ENCODE peak calls at places on chromosomes 5 and 9, in seven cellular contexts. F, W, N, Q, V, K and M are unnamed samples.

GRCh38 chr5:112691758-112692157 is 45.9 kb upstream of the APC start:
- DNase-seq in F (peak; percentile 59), W (peak; percentile 71), N (peak; percentile 55), Q (peak; percentile 54), V (no peak), K (peak; percentile 60), M (no peak)

GRCh38 chr5:150261231-150261630 is 28.3 kb downstream of the CAMK2A start:
- DNase-seq in F (no peak), W (no peak), N (no peak), Q (peak; percentile 21), V (no peak), K (peak; percentile 38), M (peak; percentile 40)

GRCh38 chr5:1840741-1841521 is 39.7 kb downstream of the NDUFS6 start:
- DNase-seq in F (no peak), W (peak; percentile 1), N (no peak), Q (no peak), V (no peak), K (no peak), M (peak; percentile 11)

GRCh38 chr9:15221746-15222145 is 85.3 kb downstream of the TTC39B start:
- DNase-seq in F (peak; percentile 52), W (no peak), N (no peak), Q (peak; percentile 14), V (peak; percentile 69), K (peak; percentile 79), M (peak; percentile 69)

GRCh38 chr5:54743997-54744788 is 226.6 kb downstream of the SNX18 start:
- DNase-seq in F (peak; percentile 99), W (peak; percentile 97), N (peak; percentile 98), Q (peak; percentile 97), V (peak; percentile 96), K (peak; percentile 96), M (peak; percentile 94)

GRCh38 chr5:1886634-1887399 is 4.1 kb upstream of the IRX4 start:
- DNase-seq in F (no peak), W (no peak), N (no peak), Q (no peak), V (no peak), K (no peak), M (no peak)

GRCh38 chr5:40833712-40834229 is 1.3 kb downstream of the RPL37 start:
- DNase-seq in F (no peak), W (no peak), N (no peak), Q (no peak), V (no peak), K (no peak), M (no peak)

GRCh38 chr9:121073038-121073437 is 1.7 kb upstream of the CNTRL start:
- DNase-seq in F (peak; percentile 89), W (peak; percentile 93), N (peak; percentile 57), Q (peak; percentile 95), V (peak; percentile 77), K (peak; percentile 93), M (peak; percentile 85)

GRCh38 chr5:170252710-170253350 is 20.0 kb downstream of the C5orf58 start:
- DNase-seq in F (no peak), W (no peak), N (no peak), Q (no peak), V (peak; percentile 58), K (peak; percentile 76), M (no peak)

GRCh38 chr5:177357459-177358332 is at the start of gene RGS14:
- DNase-seq in F (no peak), W (peak; percentile 49), N (peak; percentile 71), Q (no peak), V (no peak), K (no peak), M (peak; percentile 72)

GRCh38 chr5:39108987-39109386 is 34.8 kb upstream of the RICTOR start:
- DNase-seq in F (no peak), W (no peak), N (no peak), Q (no peak), V (no peak), K (no peak), M (no peak)

GRCh38 chr5:1315709-1316587 is 21.1 kb upstream of the TERT start:
- DNase-seq in F (peak; percentile 3), W (peak; percentile 3), N (peak; percentile 30), Q (peak; percentile 3), V (no peak), K (no peak), M (peak; percentile 24)

GRCh38 chr5:149957855-149958254 is 2.7 kb upstream of the SLC26A2 start:
- DNase-seq in F (no peak), W (no peak), N (no peak), Q (no peak), V (no peak), K (no peak), M (no peak)

GRCh38 chr9:120267929-120268328 is 312.0 kb downstream of the CDK5RAP2 start:
- DNase-seq in F (no peak), W (no peak), N (no peak), Q (no peak), V (no peak), K (peak; percentile 26), M (peak; percentile 41)

GRCh38 chr5:88667187-88668141 is 215.5 kb downstream of the MEF2C start:
- DNase-seq in F (no peak), W (no peak), N (no peak), Q (no peak), V (no peak), K (no peak), M (no peak)

GRCh38 chr5:103891151-103891550 is 328.6 kb upstream of the NUDT12 start:
- DNase-seq in F (peak; percentile 5), W (no peak), N (no peak), Q (no peak), V (peak; percentile 27), K (no peak), M (no peak)

GRCh38 chr9:131874916-131875670 is 135.2 kb upstream of the RAPGEF1 start:
- DNase-seq in F (no peak), W (no peak), N (no peak), Q (no peak), V (no peak), K (no peak), M (no peak)

GRCh38 chr9:113436753-113437515 is 26.4 kb downstream of the C9orf43 start:
- DNase-seq in F (no peak), W (no peak), N (peak; percentile 70), Q (peak; percentile 2), V (peak; percentile 76), K (no peak), M (peak; percentile 4)

GRCh38 chr5:96785271-96785670 is 22.5 kb downstream of the ERAP1 start:
- DNase-seq in F (no peak), W (no peak), N (no peak), Q (no peak), V (no peak), K (no peak), M (no peak)

GRCh38 chr9:105858284-105858683 is 163.9 kb downstream of the TMEM38B start:
- DNase-seq in F (no peak), W (no peak), N (no peak), Q (no peak), V (no peak), K (no peak), M (no peak)

GRCh38 chr5:34660444-34660843 is 4.3 kb downstream of the RAI14 start:
- DNase-seq in F (peak; percentile 90), W (peak; percentile 92), N (peak; percentile 95), Q (peak; percentile 92), V (peak; percentile 84), K (peak; percentile 96), M (peak; percentile 83)

GRCh38 chr5:158951951-158952545 is 147.7 kb downstream of the EBF1 start:
- DNase-seq in F (no peak), W (no peak), N (no peak), Q (no peak), V (no peak), K (no peak), M (no peak)
- H3K4me3 ChIP-seq in F (no peak overlapping the region), W (no peak overlapping the region), N (no peak overlapping the region), Q (no peak overlapping the region), V (no peak overlapping the region), K (no peak overlapping the region), M (no peak overlapping the region)

DNA sequence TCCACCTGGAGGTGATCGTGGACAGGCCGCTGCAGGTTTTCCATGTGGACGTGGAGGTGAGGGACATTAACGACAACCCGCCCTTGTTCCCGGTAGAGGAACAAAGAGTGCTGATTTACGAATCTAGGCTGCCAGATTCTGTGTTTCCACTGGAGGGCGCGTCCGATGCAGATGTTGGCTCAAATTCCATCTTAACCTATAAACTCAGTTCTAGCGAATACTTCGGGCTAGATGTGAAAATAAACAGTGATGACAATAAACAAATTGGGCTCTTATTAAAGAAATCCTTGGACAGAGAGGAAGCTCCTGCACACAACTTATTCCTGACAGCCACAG is 610 bp downstream of the PCDHA6 start:
- DNase-seq in F (no peak), W (no peak), N (no peak), Q (no peak), V (no peak), K (no peak), M (no peak)
- H3K4me3 ChIP-seq in F (no peak overlapping the region), W (no peak overlapping the region), N (no peak overlapping the region), Q (no peak overlapping the region), V (peak overlapping the region; percentile 69), K (no peak overlapping the region), M (no peak overlapping the region)

GRCh38 chr9:33158555-33159057 is 8.5 kb downstream of the B4GALT1 start:
- DNase-seq in F (no peak), W (no peak), N (no peak), Q (no peak), V (no peak), K (no peak), M (no peak)

GRCh38 chr9:33157960-33158359 is 9.2 kb downstream of the B4GALT1 start:
- DNase-seq in F (no peak), W (no peak), N (peak; percentile 19), Q (no peak), V (peak; percentile 42), K (no peak), M (peak; percentile 32)

GRCh38 chr9:33161011-33161588 is 6.0 kb downstream of the B4GALT1 start:
- DNase-seq in F (peak; percentile 96), W (peak; percentile 94), N (peak; percentile 97), Q (peak; percentile 96), V (peak; percentile 97), K (peak; percentile 97), M (peak; percentile 96)

GRCh38 chr9:33159058-33159759 is 7.9 kb downstream of the B4GALT1 start:
- DNase-seq in F (peak; percentile 87), W (peak; percentile 80), N (peak; percentile 78), Q (peak; percentile 70), V (peak; percentile 56), K (peak; percentile 83), M (peak; percentile 56)

GRCh38 chr9:33159760-33160127 is 7.4 kb downstream of the B4GALT1 start:
- DNase-seq in F (peak; percentile 77), W (peak; percentile 93), N (peak; percentile 86), Q (peak; percentile 79), V (peak; percentile 74), K (peak; percentile 91), M (peak; percentile 88)
- H3K4me3 ChIP-seq in F (peak overlapping the region; percentile 10), W (peak overlapping the region; percentile 9), N (no peak overlapping the region), Q (peak overlapping the region; percentile 20), V (peak overlapping the region; percentile 68), K (no peak overlapping the region), M (peak overlapping the region; percentile 98)

GRCh38 chr5:95620870-95621838 is 1.3 kb downstream of the GPR150 start:
- DNase-seq in F (no peak), W (no peak), N (peak; percentile 23), Q (no peak), V (peak; percentile 38), K (no peak), M (peak; percentile 65)

GRCh38 chr5:95619518-95620029 is 313 bp upstream of the GPR150 start:
- DNase-seq in F (no peak), W (no peak), N (no peak), Q (no peak), V (no peak), K (no peak), M (no peak)

GRCh38 chr5:95620030-95620869 is at the start of gene GPR150:
- DNase-seq in F (no peak), W (peak; percentile 52), N (peak; percentile 46), Q (no peak), V (peak; percentile 67), K (peak; percentile 38), M (peak; percentile 81)

GRCh38 chr5:95617057-95617456 is 2.8 kb upstream of the GPR150 start:
- DNase-seq in F (no peak), W (peak; percentile 87), N (peak; percentile 84), Q (peak; percentile 39), V (peak; percentile 46), K (peak; percentile 48), M (peak; percentile 33)

GRCh38 chr5:95619096-95619495 is 791 bp upstream of the GPR150 start:
- DNase-seq in F (no peak), W (peak; percentile 86), N (peak; percentile 20), Q (peak; percentile 72), V (no peak), K (peak; percentile 84), M (peak; percentile 68)
- H3K4me3 ChIP-seq in F (no peak overlapping the region), W (peak overlapping the region; percentile 54), N (peak overlapping the region; percentile 66), Q (no peak overlapping the region), V (peak overlapping the region; percentile 81), K (no peak overlapping the region), M (peak overlapping the region; percentile 73)